ENCODE peak calls at places on chromosomes 1 and 21, in ten cellular contexts. N is transverse colon, Z is spleen, H is H1, G is upper lobe of left lung, D is HCT116, M is breast epithelium, C is stomach, S is HepG2, Y is vagina. F is an unnamed sample.

GRCh38 chr1:14259191-14259757 is 339.2 kb upstream of the KAZN start:
- DNase-seq in M (peak), N (peak), S (no peak), D (no peak), G (peak), Z (no peak), H (no peak), Y (no peak), C (peak), F (peak)

GRCh38 chr1:238485906-238486219 is 595.1 kb upstream of the ZP4 start:
- DNase-seq in G (no peak), S (no peak), N (no peak), Y (no peak), H (no peak), M (no peak), C (no peak), D (no peak), Z (no peak), F (no peak)

GRCh38 chr1:203934651-203935050 is 73.3 kb downstream of the SNRPE start:
- DNase-seq in M (no peak), N (no peak), H (no peak), Y (no peak), G (no peak), D (no peak), Z (no peak), S (no peak), C (no peak), F (no peak)

GRCh38 chr1:26239936-26240335 is 5.9 kb downstream of the CEP85 start:
- DNase-seq in M (no peak), Z (no peak), H (no peak), C (no peak), S (no peak), G (no peak), N (no peak), D (no peak), Y (no peak), F (no peak)

GRCh38 chr1:1778827-1779675 is 781 bp upstream of the NADK start:
- DNase-seq in S (peak), Y (no peak), N (peak), D (peak), M (peak), G (peak), Z (peak), H (peak), C (peak), F (no peak)

GRCh38 chr1:41773842-41774241 is 144.9 kb downstream of the HIVEP3 start:
- DNase-seq in G (no peak), H (no peak), N (no peak), C (no peak), S (no peak), M (no peak), D (no peak), Y (no peak), Z (no peak), F (no peak)

GRCh38 chr1:44131411-44131810 is 10.0 kb downstream of the KLF18 start:
- DNase-seq in G (no peak), H (no peak), S (no peak), D (no peak), C (no peak), Y (no peak), N (no peak), M (no peak), Z (no peak), F (peak)

GRCh38 chr1:116125761-116126160 is 14.6 kb downstream of the MAB21L3 start:
- DNase-seq in Z (no peak), Y (no peak), N (peak), D (no peak), G (peak), S (no peak), H (no peak), M (no peak), C (no peak), F (peak)

GRCh38 chr1:236576004-236576403 is 28.3 kb downstream of the HEATR1 start:
- DNase-seq in C (no peak), M (no peak), Z (no peak), G (no peak), D (no peak), H (no peak), S (no peak), Y (no peak), N (no peak), F (no peak)

GRCh38 chr1:74767490-74767889 is 34.5 kb downstream of the TYW3 start:
- DNase-seq in Y (no peak), M (no peak), G (no peak), S (peak), C (no peak), H (peak), N (no peak), Z (no peak), D (peak), F (no peak)

GRCh38 chr1:226201029-226201593 is 14.6 kb upstream of the ACBD3 start:
- DNase-seq in Z (no peak), G (no peak), M (no peak), N (peak), Y (no peak), H (no peak), D (peak), S (no peak), C (no peak), F (no peak)

GRCh38 chr1:183877321-183877720 is 72.4 kb downstream of the RGL1 start:
- DNase-seq in H (no peak), C (peak), N (peak), Z (no peak), G (no peak), S (no peak), M (peak), Y (no peak), D (no peak), F (no peak)

GRCh38 chr21:16650984-16651383 is 861.9 kb upstream of the CXADR start:
- DNase-seq in D (no peak), G (no peak), H (no peak), N (no peak), M (no peak), S (no peak), Y (no peak), C (no peak), Z (no peak), F (no peak)

GRCh38 chr1:210758761-210759160 is 375.2 kb downstream of the KCNH1 start:
- DNase-seq in S (no peak), D (no peak), G (no peak), Y (peak), M (no peak), Z (no peak), N (no peak), H (no peak), C (no peak), F (no peak)

GRCh38 chr1:210758261-210758660 is 375.7 kb downstream of the KCNH1 start:
- DNase-seq in Y (peak), D (no peak), Z (no peak), M (no peak), N (no peak), C (no peak), S (no peak), H (no peak), G (no peak), F (no peak)

GRCh38 chr1:210755991-210756669 is 377.8 kb downstream of the KCNH1 start:
- DNase-seq in H (no peak), S (no peak), M (no peak), Z (no peak), C (no peak), D (no peak), G (no peak), Y (no peak), N (no peak), F (no peak)

GRCh38 chr1:210754931-210755670 is 378.8 kb downstream of the KCNH1 start:
- DNase-seq in S (no peak), Y (no peak), G (no peak), M (no peak), C (no peak), H (no peak), Z (no peak), D (no peak), N (no peak), F (no peak)

DNA sequence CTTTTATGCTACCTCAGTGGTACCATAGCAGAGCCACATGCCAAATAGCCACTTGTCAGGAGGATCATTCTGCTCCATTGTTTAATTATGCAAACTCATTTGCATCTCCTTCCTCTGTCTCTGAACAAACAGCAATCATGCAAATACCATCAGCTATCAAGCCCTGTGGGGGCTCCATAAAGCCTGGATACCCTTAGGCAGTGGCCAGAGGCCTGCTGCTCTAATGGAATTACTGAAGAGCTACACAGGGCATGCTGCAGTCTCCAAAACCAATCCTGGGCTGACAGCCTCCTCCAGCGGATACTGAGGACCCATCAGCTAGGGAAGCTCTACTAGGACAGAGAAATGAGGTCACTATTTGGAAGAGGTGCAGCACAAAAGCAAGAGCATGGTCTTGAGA is 376.3 kb downstream of the KCNH1 start:
- DNase-seq in C (no peak), Y (peak), H (no peak), Z (no peak), S (no peak), D (no peak), N (no peak), G (no peak), M (no peak), F (no peak)
- H3K27ac ChIP-seq in C (no peak), Y (no peak), H (no peak), Z (no peak), S (no peak), D (no peak), N (no peak), G (no peak), M (no peak), F (no peak)

GRCh38 chr21:26126168-26126553 is 44.4 kb downstream of the APP start:
- DNase-seq in G (no peak), C (no peak), M (no peak), Z (no peak), N (no peak), S (no peak), D (no peak), Y (no peak), H (no peak), F (no peak)

GRCh38 chr21:26127073-26127814 is 43.3 kb downstream of the APP start:
- DNase-seq in H (no peak), Z (no peak), G (no peak), C (no peak), M (no peak), D (no peak), S (no peak), N (no peak), Y (no peak), F (no peak)

GRCh38 chr21:26127918-26128317 is 42.7 kb downstream of the APP start:
- DNase-seq in G (no peak), S (no peak), H (no peak), Y (no peak), N (no peak), C (no peak), D (no peak), Z (no peak), M (no peak), F (no peak)

GRCh38 chr21:26131554-26131953 is 39.0 kb downstream of the APP start:
- DNase-seq in S (no peak), G (no peak), D (no peak), Y (no peak), H (no peak), C (no peak), N (no peak), Z (no peak), M (no peak), F (no peak)

GRCh38 chr21:26130249-26130896 is 40.2 kb downstream of the APP start:
- DNase-seq in Y (no peak), G (no peak), S (no peak), Z (no peak), H (no peak), M (no peak), N (no peak), D (no peak), C (no peak), F (no peak)
- TF ChIP-seq POLR2AphosphoS5 in Y (no peak), G (no peak), S (no peak), Z (no peak), H (no peak), M (no peak), N (no peak), D (no peak), C (no peak), F (no peak)

DNA sequence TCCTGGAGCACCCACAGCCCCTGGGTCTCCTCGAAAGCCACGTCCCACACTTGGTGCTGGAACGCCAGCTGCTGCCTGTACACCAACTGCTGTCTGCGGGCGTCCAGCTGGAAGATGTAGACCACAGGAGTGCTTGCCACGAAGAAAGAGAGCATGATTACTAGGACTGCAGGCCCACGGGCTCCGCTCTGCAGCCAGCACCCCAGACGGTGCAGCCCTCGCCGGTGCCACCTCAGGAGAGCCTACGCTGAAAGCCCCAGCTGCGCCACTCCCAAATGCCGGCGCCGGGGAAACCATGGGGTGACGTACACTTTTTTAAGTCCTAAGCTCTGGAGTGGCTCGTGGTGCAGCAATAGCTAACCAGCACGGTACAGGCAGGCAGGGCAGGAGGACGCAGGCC is 25.7 kb downstream of the WDR4 start:
- DNase-seq in D (no peak), S (no peak), Y (no peak), Z (no peak), H (no peak), C (no peak), N (no peak), M (no peak), G (peak), F (no peak)
- TF ChIP-seq POLR2A in D (no peak), S (no peak), Y (no peak), Z (no peak), H (no peak), C (no peak), N (no peak), M (no peak), G (no peak), F (no peak)

GRCh38 chr1:201702936-201703335 is 126.0 kb upstream of the IPO9 start:
- DNase-seq in Z (no peak), H (no peak), Y (no peak), C (no peak), S (no peak), G (no peak), M (no peak), D (no peak), N (no peak), F (no peak)
- H3K27ac ChIP-seq in Z (no peak), H (no peak), Y (peak), C (peak), S (no peak), G (no peak), M (peak), D (no peak), N (peak), F (peak)

DNA sequence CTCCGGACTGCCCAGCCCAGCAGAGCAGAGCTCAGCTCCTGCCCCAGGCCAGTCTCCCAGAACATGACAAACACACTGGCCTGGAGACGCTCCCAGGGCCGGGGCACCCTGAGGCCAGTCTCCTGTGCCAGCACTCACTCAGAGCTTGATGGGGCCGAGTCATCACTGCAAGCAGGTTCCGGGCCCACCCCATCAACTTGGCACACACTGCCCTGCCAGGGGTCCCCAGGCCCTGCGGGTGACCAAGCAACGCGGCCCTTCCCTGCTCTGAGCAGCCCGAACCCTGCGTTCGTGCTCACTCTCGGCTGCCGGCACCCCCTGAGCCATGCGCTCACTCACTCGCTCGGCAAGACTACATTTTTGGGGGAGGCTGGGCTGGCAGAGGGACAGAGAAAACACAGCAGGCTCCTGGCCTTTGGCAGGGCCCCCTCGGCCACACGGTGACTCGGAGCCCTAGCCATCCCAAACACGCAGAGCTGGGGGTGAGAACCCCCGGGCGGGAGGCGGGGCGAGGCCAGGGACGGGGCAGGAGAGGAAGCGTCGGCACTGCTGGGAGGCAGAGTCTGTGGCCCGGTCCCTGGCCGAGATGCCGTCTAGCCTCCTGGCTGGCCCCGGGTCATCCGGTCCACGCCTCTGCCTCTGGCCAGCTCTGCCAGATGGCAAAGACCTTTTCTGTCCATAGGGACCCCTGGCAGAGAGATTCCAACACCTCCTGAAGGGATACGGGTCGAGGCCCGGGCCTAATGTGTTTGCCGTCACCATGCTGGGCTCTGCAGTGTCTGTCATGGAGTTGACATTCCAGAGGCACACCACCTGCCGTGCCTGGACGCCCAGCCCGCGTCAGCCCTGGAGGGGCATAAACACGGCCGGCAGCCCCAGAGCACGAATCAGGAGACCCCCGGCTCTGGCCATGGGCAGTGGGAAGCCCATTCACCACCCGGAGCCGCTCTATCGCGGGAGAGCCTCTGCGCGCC is 67.9 kb downstream of the MEGF6 start:
- DNase-seq in N (peak), S (no peak), G (peak), H (no peak), C (no peak), M (peak), Z (no peak), D (no peak), Y (no peak), F (no peak)
- TF ChIP-seq POLR2AphosphoS5 in N (no peak), S (no peak), G (no peak), H (no peak), C (no peak), M (no peak), Z (no peak), D (no peak), Y (no peak), F (peak)

DNA sequence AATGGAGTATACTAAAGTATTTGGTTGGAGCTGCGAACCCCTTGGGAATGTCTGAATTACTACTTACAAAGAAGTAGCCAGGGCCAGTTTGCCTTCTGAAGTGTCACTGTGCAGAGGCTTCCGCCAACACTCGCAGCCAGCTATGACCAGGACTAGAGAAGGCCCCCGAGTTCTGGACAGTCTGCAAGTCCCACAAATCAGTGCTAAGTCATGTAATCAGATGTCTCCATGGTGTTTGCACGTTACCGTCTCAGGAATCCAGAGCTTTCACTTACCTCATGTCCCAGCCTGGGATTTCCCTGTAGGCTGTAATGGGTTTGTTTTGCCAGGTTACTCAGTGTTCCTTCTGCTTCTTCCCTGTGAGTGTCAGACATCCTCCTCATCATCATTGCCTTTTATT is 106.7 kb upstream of the SPAG17 start:
- DNase-seq in D (no peak), H (no peak), M (no peak), C (no peak), G (no peak), N (no peak), Y (no peak), Z (no peak), S (no peak), F (no peak)
- TF ChIP-seq POLR2A in D (no peak), H (no peak), M (no peak), C (no peak), G (no peak), N (no peak), Y (no peak), Z (no peak), S (no peak), F (no peak)

GRCh38 chr1:85582687-85583354 is 2.3 kb downstream of the CCN1 start:
- DNase-seq in Z (no peak), S (no peak), Y (no peak), N (no peak), D (no peak), G (peak), M (no peak), H (no peak), C (no peak), F (peak)
- H3K27ac ChIP-seq in Z (no peak), S (no peak), Y (peak), N (peak), D (no peak), G (peak), M (peak), H (no peak), C (peak), F (peak)

F was measured in esophagus muscularis mucosa.